ENCODE peak calls at places on chromosome 6, in eight cellular contexts. H is suprapubic skin, Q is body of pancreas, Y is psoas muscle, S is tibial nerve, Z is pancreas, N is cardiac muscle cell, B is heart right ventricle. T is an unnamed sample. For H3K36me3, the result is how much of the 10 kb centered on the place peaks cover.

GRCh38 chr6:2792330-2792729 is 27.1 kb downstream of the WRNIP1 start:
- DNase-seq in N (peak), Z (no peak), Y (no peak), B (no peak), Q (no peak), H (no peak), S (no peak), T (no peak)

GRCh38 chr6:135630789-135631376 is 133.3 kb upstream of the AHI1 start:
- DNase-seq in Z (no peak), H (no peak), N (no peak), Q (no peak), S (no peak), Y (no peak), B (no peak), T (no peak)

GRCh38 chr6:97066056-97066455 is 141.5 kb downstream of the KLHL32 start:
- DNase-seq in Q (no peak), Z (no peak), N (no peak), B (no peak), S (no peak), Y (no peak), H (no peak), T (no peak)

GRCh38 chr6:4564746-4565145 is 211.5 kb upstream of the CDYL start:
- DNase-seq in Q (no peak), H (no peak), Y (no peak), N (no peak), B (no peak), S (no peak), Z (no peak), T (no peak)

GRCh38 chr6:75460636-75461035 is 33.0 kb downstream of the FILIP1 start:
- DNase-seq in N (peak), S (no peak), H (no peak), B (no peak), Y (no peak), Z (no peak), Q (no peak), T (no peak)

GRCh38 chr6:80094017-80094416 is 12.5 kb upstream of the BCKDHB start:
- DNase-seq in S (no peak), B (no peak), Z (no peak), H (no peak), Q (no peak), N (peak), Y (no peak), T (no peak)

GRCh38 chr6:149831380-149831820 is 32.8 kb downstream of the LRP11 start:
- DNase-seq in N (no peak), S (no peak), Z (no peak), H (no peak), Q (no peak), Y (no peak), B (no peak), T (no peak)

GRCh38 chr6:169957351-169957963 is 206.0 kb downstream of the ERMARD start:
- DNase-seq in Y (no peak), S (no peak), H (peak), Z (peak), N (no peak), B (peak), Q (no peak), T (no peak)

GRCh38 chr6:110357696-110358535 is at the start of gene METTL24:
- DNase-seq in H (no peak), B (peak), Y (peak), Q (peak), Z (peak), N (no peak), S (no peak), T (no peak)

GRCh38 chr6:144820270-144820669 is 535.1 kb downstream of the UTRN start:
- DNase-seq in N (no peak), B (no peak), S (no peak), Q (no peak), Y (no peak), H (no peak), Z (no peak), T (no peak)

GRCh38 chr6:37131104-37131959 is 38.6 kb upstream of the PIM1 start:
- DNase-seq in B (peak), Q (no peak), H (no peak), S (no peak), N (no peak), Z (no peak), Y (peak), T (no peak)

GRCh38 chr6:90179190-90180169 is 117.2 kb downstream of the BACH2 start:
- DNase-seq in Q (no peak), S (no peak), N (peak), B (no peak), Y (no peak), Z (no peak), H (no peak), T (no peak)

GRCh38 chr6:95354551-95354950 is 222.8 kb upstream of the MANEA start:
- DNase-seq in S (no peak), B (no peak), Y (no peak), H (no peak), Z (no peak), N (no peak), Q (no peak), T (no peak)

GRCh38 chr6:112931835-112932234 is 584.7 kb downstream of the RFPL4B start:
- DNase-seq in Z (no peak), Q (no peak), H (no peak), N (peak), B (no peak), Y (no peak), S (no peak), T (no peak)

GRCh38 chr6:158383057-158383456 is 70.8 kb downstream of the TULP4 start:
- DNase-seq in S (no peak), B (no peak), Q (no peak), H (no peak), N (no peak), Y (no peak), Z (no peak), T (no peak)

GRCh38 chr6:28496099-28496779 is 19.4 kb downstream of the GPX6 start:
- DNase-seq in Q (no peak), B (no peak), Y (no peak), S (no peak), Z (no peak), N (peak), H (no peak), T (no peak)

GRCh38 chr6:54850061-54850460 is 3.5 kb downstream of the FAM83B start:
- DNase-seq in N (no peak), B (no peak), Z (no peak), S (no peak), Y (no peak), H (no peak), Q (no peak), T (no peak)

GRCh38 chr6:54846857-54847721 is 518 bp downstream of the FAM83B start:
- DNase-seq in S (no peak), B (peak), Q (peak), Z (peak), N (peak), H (no peak), Y (no peak), T (no peak)

GRCh38 chr6:54847799-54848597 is 1.4 kb downstream of the FAM83B start:
- DNase-seq in Y (no peak), S (no peak), H (no peak), B (no peak), Q (no peak), N (peak), Z (no peak), T (peak)

DNA sequence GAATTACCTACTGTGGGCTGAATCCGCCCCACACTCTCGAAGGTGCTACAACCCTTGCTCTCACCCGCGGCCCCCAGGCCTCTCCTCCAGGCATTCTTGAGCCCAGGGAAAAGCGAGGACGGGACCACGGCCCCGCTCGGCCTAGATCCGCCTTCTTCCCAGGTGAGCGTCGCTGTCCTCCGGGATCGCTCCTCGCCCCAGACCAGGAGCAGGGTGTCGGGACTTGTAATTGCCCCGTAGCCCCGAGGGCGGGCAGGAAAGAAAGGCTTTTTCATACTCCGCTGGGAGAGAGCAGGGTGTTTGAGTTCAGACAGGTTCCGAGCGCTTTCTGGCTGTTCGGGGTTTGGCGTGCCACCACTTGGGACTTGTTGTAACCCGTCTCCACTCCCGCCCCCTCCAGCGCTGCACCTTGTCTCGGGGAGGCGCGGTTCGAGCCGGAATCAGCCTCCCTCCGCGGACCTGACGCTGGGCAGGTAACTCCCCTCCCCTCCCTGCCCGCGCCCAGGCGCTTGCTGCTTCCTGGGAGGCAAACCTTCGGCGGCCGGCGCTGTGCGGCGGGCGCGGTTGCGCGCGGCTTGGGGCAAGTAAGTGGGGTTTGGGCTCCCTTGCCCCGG is at the start of gene FAM83B:
- DNase-seq in S (no peak), Q (peak), Y (peak), B (peak), N (peak), H (peak), Z (peak), T (no peak)
- H3K4me3 ChIP-seq in S (peak), Q (peak), Y (peak), B (peak), N (peak), H (peak), Z (peak), T (peak)

GRCh38 chr6:13030421-13030820 is 297.9 kb downstream of the TBC1D7 start:
- DNase-seq in H (no peak), N (no peak), Z (no peak), Q (no peak), Y (no peak), S (no peak), B (no peak), T (peak)

GRCh38 chr6:13026100-13026499 is 302.2 kb downstream of the TBC1D7 start:
- DNase-seq in Y (no peak), Q (no peak), H (no peak), B (no peak), N (no peak), S (no peak), Z (no peak), T (no peak)

GRCh38 chr6:13024616-13025015 is 303.7 kb downstream of the TBC1D7 start:
- DNase-seq in B (no peak), Y (no peak), S (no peak), Q (no peak), H (no peak), N (no peak), Z (no peak), T (no peak)

GRCh38 chr6:13027200-13027599 is 301.1 kb downstream of the TBC1D7 start:
- DNase-seq in Z (no peak), S (no peak), Y (no peak), N (no peak), H (no peak), B (no peak), Q (no peak), T (no peak)

DNA sequence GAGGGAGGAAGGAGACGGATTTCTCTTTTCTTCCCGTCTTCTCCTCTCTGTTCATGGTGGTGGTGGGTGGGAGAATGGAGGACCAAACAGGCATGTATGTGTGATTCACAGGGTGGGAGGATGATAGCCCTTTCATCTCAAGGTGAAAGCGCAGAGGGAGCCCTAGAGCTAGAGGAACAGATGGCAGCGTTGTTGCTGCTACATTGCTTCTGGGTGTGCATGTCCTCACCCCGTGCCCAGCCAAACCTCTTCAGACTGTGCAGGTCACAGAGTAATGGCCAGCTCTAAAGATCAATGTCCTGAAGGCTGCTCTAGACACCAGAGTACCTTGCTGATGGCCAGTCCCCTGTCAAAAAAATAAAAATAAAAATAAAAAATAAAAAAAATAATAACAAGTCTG is 301.8 kb downstream of the TBC1D7 start:
- DNase-seq in Z (no peak), Q (peak), B (no peak), S (no peak), Y (no peak), H (no peak), N (no peak), T (no peak)
- TF ChIP-seq CTCF in Z (no peak), Q (no peak), B (no peak), S (no peak), Y (no peak), H (no peak), N (no peak), T (no peak)

DNA sequence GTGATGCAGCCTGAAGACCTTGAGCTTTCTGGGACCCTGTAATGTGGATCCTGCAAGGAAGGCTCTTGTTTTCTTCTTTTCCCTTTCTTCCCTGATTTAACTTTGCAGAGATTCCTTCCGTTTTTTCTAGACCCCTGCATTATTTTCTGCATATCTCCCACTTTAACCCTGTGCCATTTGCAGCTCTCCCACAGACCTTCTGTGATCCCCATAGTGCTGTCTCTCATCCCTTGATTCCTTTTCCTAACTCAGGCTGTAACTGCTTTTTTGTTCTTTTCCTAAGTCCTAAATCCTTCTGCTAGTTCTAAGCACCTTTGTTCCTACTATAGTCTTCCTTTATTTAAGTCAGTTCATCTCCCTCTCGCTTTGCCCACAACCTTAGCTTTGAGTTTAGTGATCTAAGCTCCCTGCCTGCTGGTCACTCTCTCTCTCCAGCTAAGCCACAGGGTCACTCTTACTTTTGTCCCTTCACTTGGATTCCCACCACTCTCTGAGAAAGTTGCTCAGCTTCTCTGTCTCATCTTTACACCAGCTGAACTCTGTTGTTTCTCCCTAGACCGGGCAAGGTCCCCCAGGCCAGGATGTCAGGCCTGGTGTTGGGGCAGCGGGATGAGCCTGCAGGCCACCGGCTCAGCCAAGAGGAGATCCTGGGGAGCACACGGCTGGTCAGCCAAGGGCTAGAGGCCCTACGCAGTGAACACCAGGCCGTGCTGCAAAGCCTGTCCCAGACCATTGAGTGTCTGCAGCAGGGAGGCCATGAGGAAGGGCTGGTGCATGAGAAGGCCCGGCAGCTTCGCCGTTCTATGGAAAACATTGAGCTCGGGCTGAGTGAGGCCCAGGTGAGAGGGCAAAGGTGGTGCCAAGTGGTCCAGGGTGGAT is 1.6 kb downstream of the KLC4 start:
- DNase-seq in N (no peak), B (no peak), S (no peak), Z (no peak), Y (no peak), H (no peak), Q (no peak), T (no peak)
- H3K36me3 ChIP-seq in N (under half), B (under half), S (under half), Z (under half), Y (half or more), H (under half), Q (under half), T (under half)

DNA sequence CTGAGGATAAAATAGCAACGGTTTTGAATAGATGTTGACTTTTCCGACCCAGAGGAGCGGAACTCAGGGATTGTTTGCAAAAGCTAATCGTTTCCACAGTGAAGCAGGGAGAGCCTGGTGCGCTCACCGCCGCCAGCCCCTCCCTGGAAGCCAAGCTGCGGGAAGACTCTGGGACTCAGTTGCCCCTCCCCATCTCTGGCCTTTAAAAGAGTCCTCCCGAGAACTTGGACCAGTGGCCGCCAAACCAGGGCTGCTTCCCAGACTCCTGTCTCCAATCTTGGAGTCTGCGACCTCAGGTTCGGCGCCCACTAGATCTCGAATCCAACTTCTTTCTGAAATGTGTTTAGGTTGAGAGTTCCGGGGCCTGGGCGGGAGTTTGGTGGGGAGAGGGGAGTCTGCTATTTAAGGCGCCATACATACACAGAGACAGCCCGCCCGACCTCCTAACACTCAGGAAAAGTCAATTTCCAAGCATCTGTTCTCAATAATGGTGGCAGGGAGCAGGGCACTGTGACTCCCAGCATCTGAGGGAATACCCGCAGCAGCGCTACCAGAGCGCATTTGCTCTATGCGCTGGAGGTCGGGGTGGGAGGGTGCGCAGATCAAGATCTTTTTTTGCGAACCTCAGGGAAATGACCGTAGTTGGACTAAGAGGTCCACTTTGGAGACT is 812 bp upstream of the GRIK2 start:
- DNase-seq in B (no peak), H (no peak), S (no peak), Z (no peak), Y (no peak), Q (peak), N (no peak), T (no peak)
- H3K4me3 ChIP-seq in B (peak), H (peak), S (peak), Z (peak), Y (peak), Q (peak), N (peak), T (peak)

DNA sequence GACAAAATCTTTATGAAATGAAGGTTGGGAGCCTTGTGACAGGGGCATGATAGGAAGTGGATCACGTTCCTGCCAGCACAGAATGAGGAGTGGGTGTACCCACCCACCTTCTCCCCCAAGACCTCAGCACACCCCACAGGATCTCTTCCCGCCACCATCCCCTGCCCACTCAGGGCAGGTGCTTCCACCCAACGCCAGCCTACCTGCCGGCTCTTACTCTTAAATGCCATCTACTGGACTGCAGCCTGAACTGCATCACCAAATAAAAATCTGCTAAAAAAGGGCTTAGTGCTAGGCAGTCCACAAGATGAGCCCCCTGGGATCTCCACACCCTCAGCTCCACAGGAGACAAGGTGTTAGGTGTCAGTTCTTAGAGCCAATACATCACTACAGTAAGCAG is 20.6 kb downstream of the DTNBP1 start:
- DNase-seq in Y (no peak), S (no peak), H (no peak), Z (no peak), B (no peak), Q (no peak), N (peak), T (no peak)
- TF ChIP-seq CTCF in Y (no peak), S (no peak), H (no peak), Z (no peak), B (no peak), Q (no peak), N (peak), T (no peak)

DNA sequence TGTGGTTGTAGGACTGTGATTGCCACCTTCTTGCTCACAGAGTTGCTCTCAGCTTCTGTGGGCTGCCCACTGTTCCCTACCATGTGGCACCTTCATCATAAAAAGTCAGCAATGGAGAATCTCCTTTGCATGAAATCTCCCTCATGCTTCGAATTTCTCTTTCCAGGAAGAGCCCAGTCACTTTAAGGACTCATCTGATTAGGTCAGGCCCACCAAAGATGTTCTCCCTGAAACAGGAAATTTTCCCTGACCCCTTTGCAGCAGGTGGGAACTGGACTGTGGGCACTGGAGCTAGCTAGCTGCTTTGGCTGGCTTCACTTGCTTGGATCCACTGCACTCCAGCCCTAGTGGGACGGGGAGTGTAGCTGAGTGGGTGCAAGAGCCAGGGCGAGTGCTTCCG is 47.7 kb upstream of the FAM184A start:
- DNase-seq in Z (no peak), B (no peak), H (no peak), S (no peak), Y (no peak), Q (no peak), N (no peak), T (no peak)
- H3K36me3 ChIP-seq in Z (under half), B (under half), H (under half), S (under half), Y (under half), Q (under half), N (under half), T (under half)